ENCODE peak calls at places on chromosomes 13 and 19, in seven cellular contexts. Y, H, Z, X, K, R and B are unnamed samples.

GRCh38 chr19:1169921-1170885 is 3.9 kb downstream of the SBNO2 start:
- DNase-seq in K (peak; percentile 51), X (no peak), R (peak; percentile 83), H (no peak), Y (no peak), Z (no peak), B (peak; percentile 64)

GRCh38 chr13:112958127-112958989 is 10.7 kb upstream of the MCF2L start:
- DNase-seq in X (no peak), Z (no peak), K (no peak), H (no peak), Y (peak; percentile 42), R (no peak), B (no peak)

GRCh38 chr13:97028441-97029299 is 34.4 kb upstream of the OXGR1 start:
- DNase-seq in R (peak; percentile 40), K (peak; percentile 12), Y (no peak), Z (peak; percentile 59), H (peak; percentile 62), X (peak; percentile 42), B (peak; percentile 38)

GRCh38 chr13:49641810-49642291 is 13.5 kb downstream of the ARL11 start:
- DNase-seq in Z (no peak), H (peak; percentile 39), X (no peak), Y (peak; percentile 66), K (peak; percentile 79), R (peak; percentile 88), B (peak; percentile 39)

GRCh38 chr19:788821-789472 is 8.3 kb upstream of the PTBP1 start:
- DNase-seq in Y (no peak), R (no peak), H (peak; percentile 77), X (no peak), Z (no peak), K (no peak), B (no peak)

GRCh38 chr19:39415111-39416046 is 2.9 kb downstream of the PLEKHG2 start:
- DNase-seq in R (no peak), H (peak; percentile 57), Z (no peak), X (no peak), Y (no peak), K (no peak), B (no peak)

GRCh38 chr19:31066385-31066784 is 282.9 kb downstream of the TSHZ3 start:
- DNase-seq in X (no peak), H (peak; percentile 42), Y (no peak), K (peak; percentile 51), R (peak; percentile 78), Z (no peak), B (no peak)

GRCh38 chr19:409515-410242 is 732 bp upstream of the C2CD4C start:
- DNase-seq in R (no peak), H (peak; percentile 32), K (no peak), Z (no peak), X (no peak), Y (no peak), B (no peak)

GRCh38 chr19:20840371-20840770 is 64.3 kb downstream of the ZNF66 start:
- DNase-seq in R (no peak), X (no peak), Y (no peak), K (no peak), H (peak; percentile 28), Z (no peak), B (no peak)

GRCh38 chr19:38180071-38180470 is 44.0 kb downstream of the DPF1 start:
- DNase-seq in X (no peak), H (no peak), R (no peak), Y (no peak), K (no peak), Z (no peak), B (no peak)

GRCh38 chr19:57935731-57936130 is 529 bp upstream of the ZNF418 start:
- DNase-seq in H (no peak), X (no peak), R (no peak), K (no peak), Y (no peak), Z (no peak), B (no peak)

GRCh38 chr13:36332986-36333385 is 13.2 kb downstream of the SPART start:
- DNase-seq in R (peak; percentile 59), Y (no peak), X (no peak), H (no peak), Z (no peak), K (no peak), B (no peak)